ENCODE peak calls at places on chromosomes 5 and 9, in five cellular contexts. T is central memory CD4-positive, alpha-beta T cell; V is lung; W is ovary; K is GM04504. I is an unnamed sample.

GRCh38 chr5:79858097-79858723 is 132.9 kb downstream of the MTX3 start:
- DNase-seq in T (peak), W (peak), V (peak), K (peak), I (peak)

GRCh38 chr5:148915224-148915803 is 88.9 kb downstream of the ADRB2 start:
- DNase-seq in T (no peak), W (no peak), V (no peak), K (no peak), I (no peak)

GRCh38 chr5:157513182-157513581 is 53.2 kb downstream of the NIPAL4 start:
- DNase-seq in K (no peak), V (no peak), T (no peak), W (no peak), I (peak)

GRCh38 chr9:120915854-120916495 is 10.6 kb downstream of the TRAF1 start:
- DNase-seq in K (no peak), T (peak), W (no peak), V (no peak), I (no peak)

GRCh38 chr9:5392285-5392684 is 45.4 kb downstream of the PLGRKT start:
- DNase-seq in V (no peak), W (no peak), T (no peak), K (no peak), I (no peak)

GRCh38 chr5:40960027-40960426 is 50.7 kb downstream of the C7 start:
- DNase-seq in T (no peak), W (no peak), K (no peak), V (no peak), I (no peak)

GRCh38 chr5:37723147-37723961 is 116.5 kb downstream of the GDNF start:
- DNase-seq in T (no peak), W (no peak), K (no peak), V (no peak), I (no peak)

GRCh38 chr5:94376672-94377345 is 241.6 kb downstream of the KIAA0825 start:
- DNase-seq in V (no peak), W (no peak), K (no peak), T (no peak), I (no peak)

GRCh38 chr5:157971466-157972324 is 112.8 kb upstream of the CLINT1 start:
- DNase-seq in V (no peak), K (no peak), W (no peak), T (no peak), I (peak)

GRCh38 chr5:134136771-134137170 is 22.3 kb downstream of the TCF7 start:
- DNase-seq in V (no peak), W (peak), T (no peak), K (no peak), I (peak)

GRCh38 chr5:118791986-118792734 is 196.2 kb downstream of the DTWD2 start:
- DNase-seq in W (peak), T (peak), K (peak), V (no peak), I (peak)

GRCh38 chr9:114723926-114724325 is 41.9 kb upstream of the TEX48 start:
- DNase-seq in T (no peak), K (peak), V (no peak), W (no peak), I (no peak)

GRCh38 chr5:150487199-150488061 is 20.5 kb upstream of the NDST1 start:
- DNase-seq in K (no peak), V (no peak), T (no peak), W (peak), I (peak)

GRCh38 chr9:37082214-37082765 is 38.1 kb upstream of the ZCCHC7 start:
- DNase-seq in V (no peak), T (peak), W (no peak), K (no peak), I (no peak)

GRCh38 chr9:15295761-15296405 is 11.1 kb downstream of the TTC39B start:
- DNase-seq in T (peak), K (peak), W (no peak), V (no peak), I (no peak)

GRCh38 chr5:41735213-41735612 is 135.0 kb downstream of the OXCT1 start:
- DNase-seq in T (no peak), V (no peak), K (no peak), W (no peak), I (no peak)

GRCh38 chr9:81969971-81970370 is 18.6 kb upstream of the SPATA31D1 start:
- DNase-seq in W (no peak), V (no peak), K (no peak), T (no peak), I (no peak)

I was measured in uterus.